ENCODE peak calls at places on chromosomes 16 and 17, in ten cellular contexts. G is body of pancreas, E is psoas muscle, P is tibial artery, V is brain microvascular endothelial cell, N is fibroblast of the aortic adventitia, L is astrocyte of the spinal cord, U is K562, O is AG10803, Y is BE2C. R is an unnamed sample.

GRCh38 chr17:8138672-8139371 is 13.4 kb downstream of the PER1 start:
- DNase-seq in G (peak), E (peak), P (peak), V (peak), N (peak), L (peak), U (peak), O (peak), Y (peak), R (peak)

GRCh38 chr17:1220346-1220745 is 40.6 kb upstream of the ABR start:
- DNase-seq in G (no peak), E (no peak), P (no peak), V (no peak), N (no peak), L (no peak), U (no peak), O (no peak), Y (no peak), R (no peak)

GRCh38 chr17:77303620-77304019 is 162.9 kb downstream of the SEC14L1 start:
- DNase-seq in G (no peak), E (no peak), P (no peak), V (no peak), N (peak), L (no peak), U (no peak), O (peak), Y (no peak), R (no peak)

GRCh38 chr16:85759631-85760419 is 8.9 kb upstream of the C16orf74 start:
- DNase-seq in G (peak), E (peak), P (no peak), V (no peak), N (no peak), L (no peak), U (peak), O (no peak), Y (peak), R (no peak)

GRCh38 chr17:12627177-12627629 is 38.5 kb upstream of the MYOCD start:
- DNase-seq in G (peak), E (no peak), P (peak), V (peak), N (peak), L (peak), U (no peak), O (peak), Y (no peak), R (peak)

GRCh38 chr17:63082273-63082861 is 116.3 kb downstream of the TANC2 start:
- DNase-seq in G (no peak), E (no peak), P (no peak), V (peak), N (peak), L (peak), U (no peak), O (peak), Y (no peak), R (peak)

GRCh38 chr17:40014375-40014980 is 762 bp upstream of the CSF3 start:
- DNase-seq in G (peak), E (peak), P (no peak), V (no peak), N (no peak), L (no peak), U (no peak), O (no peak), Y (no peak), R (peak)

GRCh38 chr17:78101112-78101511 is 27.4 kb downstream of the TMC6 start:
- DNase-seq in G (no peak), E (no peak), P (no peak), V (no peak), N (no peak), L (no peak), U (no peak), O (no peak), Y (no peak), R (no peak)

GRCh38 chr17:50638851-50639767 is 4.4 kb downstream of the ABCC3 start:
- DNase-seq in G (peak), E (peak), P (peak), V (peak), N (peak), L (peak), U (no peak), O (peak), Y (peak), R (peak)

GRCh38 chr17:62085511-62086408 is 20.7 kb upstream of the MED13 start:
- DNase-seq in G (no peak), E (no peak), P (no peak), V (no peak), N (peak), L (peak), U (peak), O (peak), Y (no peak), R (no peak)

GRCh38 chr17:32870969-32871368 is 6.0 kb downstream of the MYO1D start:
- DNase-seq in G (no peak), E (peak), P (peak), V (peak), N (peak), L (no peak), U (no peak), O (peak), Y (no peak), R (peak)

GRCh38 chr16:88976359-88977027 is 514 bp downstream of the CBFA2T3 start:
- DNase-seq in G (no peak), E (no peak), P (no peak), V (no peak), N (no peak), L (no peak), U (no peak), O (no peak), Y (no peak), R (no peak)

GRCh38 chr16:12545292-12545610 is 258.4 kb downstream of the CPPED1 start:
- DNase-seq in G (no peak), E (no peak), P (no peak), V (no peak), N (no peak), L (no peak), U (no peak), O (no peak), Y (no peak), R (no peak)

GRCh38 chr16:87186440-87186839 is 130.8 kb downstream of the C16orf95 start:
- DNase-seq in G (no peak), E (no peak), P (no peak), V (peak), N (no peak), L (no peak), U (no peak), O (no peak), Y (no peak), R (peak)

GRCh38 chr17:16406742-16407674 is 8.4 kb upstream of the TRPV2 start:
- DNase-seq in G (peak), E (peak), P (peak), V (no peak), N (no peak), L (peak), U (peak), O (no peak), Y (peak), R (no peak)

GRCh38 chr17:45218895-45219661 is 2.6 kb upstream of the FMNL1 start:
- DNase-seq in G (peak), E (peak), P (peak), V (peak), N (peak), L (peak), U (peak), O (peak), Y (peak), R (peak)

GRCh38 chr16:68444058-68444657 is 4.2 kb downstream of the SMPD3 start:
- DNase-seq in G (peak), E (no peak), P (no peak), V (peak), N (peak), L (peak), U (peak), O (no peak), Y (no peak), R (peak)

GRCh38 chr17:35895602-35896001 is 15.4 kb upstream of the CCL5 start:
- DNase-seq in G (no peak), E (no peak), P (no peak), V (peak), N (peak), L (no peak), U (no peak), O (no peak), Y (no peak), R (peak)

GRCh38 chr17:49280061-49280460 is 49.5 kb upstream of the PHOSPHO1 start:
- DNase-seq in G (no peak), E (no peak), P (peak), V (no peak), N (no peak), L (no peak), U (no peak), O (no peak), Y (no peak), R (no peak)

GRCh38 chr17:79813826-79814623 is 17.1 kb upstream of the CBX8 start:
- DNase-seq in G (no peak), E (no peak), P (no peak), V (no peak), N (no peak), L (no peak), U (no peak), O (no peak), Y (no peak), R (no peak)

GRCh38 chr17:79812969-79813825 is 16.3 kb upstream of the CBX8 start:
- DNase-seq in G (peak), E (no peak), P (no peak), V (no peak), N (no peak), L (no peak), U (peak), O (no peak), Y (peak), R (no peak)

GRCh38 chr17:79811036-79811887 is 14.4 kb upstream of the CBX8 start:
- DNase-seq in G (no peak), E (no peak), P (no peak), V (no peak), N (no peak), L (no peak), U (peak), O (no peak), Y (peak), R (no peak)

GRCh38 chr17:79811888-79812205 is 15.0 kb upstream of the CBX8 start:
- DNase-seq in G (no peak), E (no peak), P (no peak), V (no peak), N (no peak), L (no peak), U (no peak), O (no peak), Y (no peak), R (no peak)

DNA sequence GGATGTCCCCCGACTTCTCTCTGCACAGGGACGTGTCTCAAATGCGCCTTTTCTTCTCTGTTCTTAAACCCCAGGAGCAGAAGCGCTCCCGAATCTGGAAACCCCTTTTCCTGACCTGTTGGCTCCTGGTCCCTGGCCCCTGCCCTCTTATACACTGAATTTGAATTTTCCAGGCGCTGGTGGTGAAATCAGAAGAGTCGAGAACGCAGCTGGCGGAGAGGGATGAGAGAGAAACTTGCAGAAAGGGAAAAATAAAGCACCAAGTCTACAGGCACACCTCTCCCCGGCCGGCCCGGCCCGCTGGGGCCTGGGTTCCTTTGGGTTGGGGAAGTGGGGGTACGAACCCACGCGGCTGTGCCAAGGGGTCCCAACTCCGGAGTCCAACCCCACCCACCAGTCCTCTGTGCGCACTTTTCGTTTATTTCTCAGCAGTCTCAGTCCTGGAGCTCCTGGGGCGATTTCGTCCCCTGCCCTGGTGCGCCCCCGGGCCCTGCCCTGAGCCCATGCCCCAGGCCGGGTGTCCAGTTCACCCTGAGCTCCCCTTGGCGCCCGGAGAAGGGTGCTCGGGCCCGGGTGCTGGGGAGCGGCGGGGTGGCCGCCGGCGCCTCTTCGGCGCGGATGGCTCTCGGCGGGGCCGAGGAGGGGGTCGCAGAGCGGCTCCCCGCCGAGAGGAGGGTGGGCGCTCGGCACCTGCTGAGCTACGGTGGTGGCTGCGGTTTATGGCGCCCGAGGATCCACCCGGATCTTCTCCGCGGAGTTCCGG is 15.5 kb upstream of the CBX8 start:
- DNase-seq in G (no peak), E (no peak), P (no peak), V (no peak), N (no peak), L (no peak), U (no peak), O (no peak), Y (no peak), R (no peak)
- H3K4me3 ChIP-seq in G (no peak), E (peak), P (no peak), V (peak), N (no peak), L (peak), U (peak), O (no peak), Y (peak), R (peak)

DNA sequence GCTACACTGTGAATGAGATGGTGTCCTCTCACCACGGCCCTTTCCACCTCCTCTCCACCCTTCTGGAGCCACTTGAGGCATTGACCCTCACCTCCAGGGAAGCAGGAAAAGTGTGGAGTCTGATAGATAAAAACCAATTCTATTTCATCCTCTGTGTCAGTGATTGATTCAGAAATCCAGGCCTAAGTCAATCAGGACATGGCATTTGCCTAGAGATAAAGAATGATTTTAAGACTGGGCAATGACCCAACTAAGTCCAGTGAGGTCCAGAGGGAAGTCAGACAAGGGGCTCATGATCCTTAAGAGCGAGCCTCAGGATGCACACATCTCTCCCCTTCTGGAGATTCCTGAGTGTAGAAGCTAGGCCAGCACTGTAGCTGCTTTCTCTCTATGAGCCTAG is 41.1 kb upstream of the TNRC6A start:
- DNase-seq in G (no peak), E (no peak), P (no peak), V (no peak), N (no peak), L (no peak), U (no peak), O (no peak), Y (no peak), R (no peak)
- TF ChIP-seq CTCF in G (no peak), E (no peak), P (no peak), V (no peak), N (no peak), L (no peak), U (no peak), O (no peak), Y (no peak), R (no peak)

GRCh38 chr16:56631832-56632159 is 663 bp upstream of the MT1M start:
- DNase-seq in G (no peak), E (no peak), P (no peak), V (no peak), N (no peak), L (no peak), U (no peak), O (no peak), Y (no peak), R (no peak)
- H3K4me3 ChIP-seq in G (peak), E (peak), P (peak), V (peak), N (peak), L (peak), U (no peak), O (peak), Y (peak), R (peak)

GRCh38 chr16:72995151-72995881 is 52.6 kb downstream of the ZFHX3 start:
- DNase-seq in G (no peak), E (no peak), P (peak), V (no peak), N (no peak), L (no peak), U (peak), O (no peak), Y (peak), R (no peak)
- TF ChIP-seq CTCF in G (peak), E (peak), P (peak), V (peak), N (peak), L (peak), U (peak), O (peak), Y (peak), R (peak)

DNA sequence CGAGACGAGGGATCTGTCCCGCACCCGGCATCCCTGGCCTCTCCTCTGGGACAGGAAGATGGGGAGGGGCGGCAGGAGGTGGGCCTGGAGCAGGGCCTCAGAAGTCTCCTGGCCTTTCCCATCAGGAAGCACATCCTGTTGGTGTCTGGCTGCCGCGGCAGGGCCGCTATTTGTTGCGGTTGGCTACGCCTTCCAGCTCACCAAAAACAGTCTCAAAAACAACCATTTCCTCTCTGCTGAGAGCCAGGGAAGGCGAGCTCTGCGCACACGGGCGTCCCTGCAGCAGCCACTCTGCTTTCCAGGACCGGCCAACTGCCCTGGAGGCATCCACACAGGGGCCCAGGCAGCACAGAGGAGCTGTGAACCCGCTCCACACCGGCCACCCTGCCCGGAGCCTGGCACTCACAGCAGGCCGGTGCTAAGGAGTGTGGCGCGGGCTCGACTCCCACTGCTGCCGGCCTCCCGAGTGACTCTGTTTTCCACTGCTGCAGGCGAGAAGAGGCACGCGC is at the start of gene TMEM204:
- DNase-seq in G (peak), E (peak), P (peak), V (peak), N (peak), L (peak), U (no peak), O (peak), Y (peak), R (peak)
- H3K4me3 ChIP-seq in G (no peak), E (peak), P (peak), V (peak), N (peak), L (peak), U (no peak), O (peak), Y (peak), R (peak)

GRCh38 chr16:3759736-3760135 is 42.4 kb upstream of the TRAP1 start:
- DNase-seq in G (no peak), E (no peak), P (no peak), V (no peak), N (no peak), L (no peak), U (no peak), O (no peak), Y (no peak), R (no peak)

GRCh38 chr16:3764409-3764808 is 47.1 kb upstream of the TRAP1 start:
- DNase-seq in G (no peak), E (no peak), P (no peak), V (no peak), N (no peak), L (no peak), U (no peak), O (no peak), Y (no peak), R (no peak)

GRCh38 chr16:3760518-3760917 is 43.2 kb upstream of the TRAP1 start:
- DNase-seq in G (no peak), E (no peak), P (no peak), V (no peak), N (no peak), L (no peak), U (no peak), O (no peak), Y (no peak), R (no peak)

GRCh38 chr16:3761375-3762079 is 44.2 kb upstream of the TRAP1 start:
- DNase-seq in G (no peak), E (no peak), P (no peak), V (no peak), N (no peak), L (no peak), U (no peak), O (no peak), Y (peak), R (no peak)

DNA sequence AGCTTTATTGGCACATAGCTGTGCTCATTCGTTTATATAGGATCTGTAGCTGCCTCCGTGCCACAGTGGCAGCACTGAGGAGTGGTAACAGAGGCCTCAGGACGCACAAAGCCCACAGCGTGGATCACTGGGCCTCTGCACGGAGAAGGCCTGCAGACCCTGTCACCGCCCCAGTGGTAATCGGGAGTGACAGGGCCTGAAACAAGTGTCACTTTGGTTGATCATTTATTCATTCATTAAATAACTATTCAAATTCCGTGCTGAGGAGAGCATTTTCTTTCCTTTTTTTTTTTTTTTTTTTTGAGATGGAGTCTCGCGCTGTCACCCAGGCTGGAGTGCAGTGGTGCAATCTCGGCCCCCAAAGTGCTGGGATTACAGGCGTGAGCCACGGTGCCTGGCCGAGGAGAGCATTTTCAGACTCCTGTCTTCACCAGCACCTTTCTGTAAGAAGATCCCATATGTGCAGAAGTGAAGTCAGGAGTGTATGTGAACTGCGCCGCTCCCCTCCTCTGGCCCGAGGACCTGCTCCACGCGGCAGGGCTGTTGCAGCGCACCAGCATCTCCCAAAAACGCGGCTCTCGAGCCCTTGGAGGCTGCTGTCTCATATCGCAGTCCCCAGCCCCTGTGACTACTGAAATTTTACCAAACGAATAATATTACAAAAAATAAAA is 44.9 kb upstream of the TRAP1 start:
- DNase-seq in G (no peak), E (no peak), P (peak), V (no peak), N (no peak), L (no peak), U (no peak), O (no peak), Y (peak), R (no peak)
- TF ChIP-seq CTCF in G (no peak), E (no peak), P (no peak), V (no peak), N (no peak), L (no peak), U (no peak), O (no peak), Y (no peak), R (no peak)

GRCh38 chr17:2749058-2749783 is at the start of gene CCDC92B:
- DNase-seq in G (no peak), E (no peak), P (no peak), V (no peak), N (no peak), L (no peak), U (no peak), O (no peak), Y (peak), R (no peak)

GRCh38 chr17:2745317-2746037 is 4.0 kb downstream of the CCDC92B start:
- DNase-seq in G (no peak), E (no peak), P (no peak), V (no peak), N (no peak), L (no peak), U (no peak), O (no peak), Y (no peak), R (no peak)

GRCh38 chr17:2750721-2751120 is 1.3 kb upstream of the CCDC92B start:
- DNase-seq in G (no peak), E (no peak), P (no peak), V (no peak), N (no peak), L (no peak), U (no peak), O (no peak), Y (no peak), R (no peak)

GRCh38 chr17:2751482-2751881 is 2.0 kb upstream of the CCDC92B start:
- DNase-seq in G (no peak), E (no peak), P (no peak), V (no peak), N (no peak), L (no peak), U (no peak), O (no peak), Y (no peak), R (no peak)

GRCh38 chr17:2749784-2750181 is 331 bp upstream of the CCDC92B start:
- DNase-seq in G (peak), E (peak), P (peak), V (peak), N (peak), L (peak), U (peak), O (peak), Y (peak), R (peak)
- H3K4me3 ChIP-seq in G (peak), E (no peak), P (peak), V (no peak), N (no peak), L (no peak), U (no peak), O (no peak), Y (peak), R (no peak)